ENCODE peak calls at places on chromosomes 12 and 14, in five cellular contexts. K, B, W, Z and M are unnamed samples.

GRCh38 chr14:83798421-83798820 is 1731.5 kb upstream of the FLRT2 start:
- DNase-seq in W (no peak), Z (no peak), K (no peak), B (no peak), M (no peak)

GRCh38 chr14:78245238-78245637 is 75.1 kb downstream of the NRXN3 start:
- DNase-seq in W (no peak), B (no peak), K (no peak), Z (no peak), M (no peak)

GRCh38 chr14:76810525-76810924 is 2.2 kb downstream of the ANGEL1 start:
- DNase-seq in B (no peak), K (no peak), W (no peak), Z (no peak), M (no peak)

GRCh38 chr12:104566244-104566993 is 109.7 kb downstream of the CHST11 start:
- DNase-seq in W (no peak), Z (no peak), B (no peak), K (no peak), M (no peak)

GRCh38 chr14:104542871-104543830 is 36.4 kb upstream of the C14orf180 start:
- DNase-seq in K (no peak), W (no peak), B (no peak), Z (no peak), M (no peak)

GRCh38 chr14:59189281-59189821 is 884 bp downstream of the DAAM1 start:
- DNase-seq in B (peak; percentile 45), Z (peak; percentile 34), W (no peak), K (peak; percentile 1), M (peak; percentile 25)

GRCh38 chr14:28755198-28755794 is 11.3 kb upstream of the FOXG1 start:
- DNase-seq in K (no peak), Z (no peak), W (no peak), B (no peak), M (no peak)

GRCh38 chr12:29796823-29797263 is 13.1 kb upstream of the TMTC1 start:
- DNase-seq in K (no peak), B (peak; percentile 83), W (peak; percentile 87), Z (no peak), M (peak; percentile 94)

GRCh38 chr12:103043531-103044445 is 86.3 kb downstream of the ASCL1 start:
- DNase-seq in K (no peak), B (no peak), W (no peak), Z (no peak), M (no peak)

GRCh38 chr12:101027200-101027599 is 182.8 kb downstream of the SLC5A8 start:
- DNase-seq in K (no peak), Z (no peak), W (no peak), B (no peak), M (no peak)

GRCh38 chr14:65565948-65566347 is 153.4 kb downstream of the FUT8 start:
- DNase-seq in K (peak; percentile 6), Z (no peak), W (no peak), B (no peak), M (peak; percentile 72)

GRCh38 chr12:132160671-132161045 is 16.4 kb downstream of the NOC4L start:
- DNase-seq in B (no peak), W (no peak), K (no peak), Z (peak; percentile 12), M (no peak)

GRCh38 chr14:104774453-104775072 is 21.0 kb downstream of the AKT1 start:
- DNase-seq in W (no peak), K (no peak), Z (peak; percentile 83), B (no peak), M (no peak)

GRCh38 chr12:6550294-6551062 is 5.4 kb downstream of the IFFO1 start:
- DNase-seq in B (no peak), Z (no peak), W (no peak), K (no peak), M (no peak)

GRCh38 chr14:105938959-105939358 is 412.6 kb downstream of the TMEM121 start:
- DNase-seq in Z (no peak), B (no peak), W (no peak), K (no peak), M (no peak)

GRCh38 chr12:9064201-9064814 is 51.4 kb downstream of the A2M start:
- DNase-seq in Z (peak; percentile 77), K (peak; percentile 75), B (peak; percentile 76), W (no peak), M (peak; percentile 31)

GRCh38 chr14:96626916-96627315 is 124.7 kb downstream of the PAPOLA start:
- DNase-seq in Z (no peak), B (no peak), W (no peak), K (no peak), M (no peak)

GRCh38 chr12:25347716-25348261 is 97.1 kb upstream of the KRAS start:
- DNase-seq in B (peak; percentile 84), K (peak; percentile 75), Z (no peak), W (no peak), M (peak; percentile 8)

GRCh38 chr12:1908758-1909157 is 9.7 kb downstream of the CACNA2D4 start:
- DNase-seq in Z (no peak), W (no peak), K (no peak), B (no peak), M (no peak)

GRCh38 chr12:82426586-82426985 is 68.3 kb downstream of the METTL25 start:
- DNase-seq in B (no peak), W (no peak), K (no peak), Z (no peak), M (no peak)

GRCh38 chr12:87344699-87345098 is 684.5 kb downstream of the C12orf50 start:
- DNase-seq in K (peak; percentile 4), W (no peak), Z (no peak), B (peak; percentile 11), M (peak; percentile 24)

GRCh38 chr12:46660276-46660675 is 165.5 kb downstream of the SLC38A4 start:
- DNase-seq in K (no peak), B (peak; percentile 62), W (no peak), Z (no peak), M (peak; percentile 82)

GRCh38 chr12:96402061-96402460 is 1.8 kb upstream of the CDK17 start:
- DNase-seq in B (no peak), K (no peak), Z (no peak), W (no peak), M (no peak)

GRCh38 chr12:111425655-111426054 is 19.9 kb downstream of the SH2B3 start:
- DNase-seq in K (no peak), Z (no peak), W (no peak), B (peak; percentile 62), M (no peak)

GRCh38 chr12:69354561-69355187 is 4.9 kb upstream of the YEATS4 start:
- DNase-seq in B (no peak), W (no peak), K (no peak), Z (no peak), M (peak; percentile 6)

GRCh38 chr14:96649327-96649601 is 147.1 kb downstream of the PAPOLA start:
- DNase-seq in W (no peak), K (no peak), B (no peak), Z (no peak), M (no peak)

GRCh38 chr12:11705010-11705409 is 55.5 kb downstream of the ETV6 start:
- DNase-seq in B (peak; percentile 95), W (peak; percentile 77), K (peak; percentile 54), Z (no peak), M (peak; percentile 99)

GRCh38 chr12:109653896-109654295 is 59.7 kb upstream of the FAM222A start:
- DNase-seq in B (no peak), Z (no peak), W (no peak), K (no peak), M (no peak)

GRCh38 chr12:55705802-55706402 is 1.8 kb downstream of the ITGA7 start:
- DNase-seq in K (peak; percentile 27), B (no peak), Z (no peak), W (no peak), M (no peak)

GRCh38 chr12:108839011-108839889 is 18.1 kb downstream of the SSH1 start:
- DNase-seq in K (no peak), W (no peak), B (no peak), Z (no peak), M (peak; percentile 94)

GRCh38 chr14:79161576-79161975 is 991.4 kb downstream of the NRXN3 start:
- DNase-seq in K (peak; percentile 3), Z (no peak), W (peak; percentile 3), B (peak; percentile 65), M (peak; percentile 9)

GRCh38 chr12:54383041-54383609 is 1.4 kb downstream of the ZNF385A start:
- DNase-seq in B (peak; percentile 99), W (peak; percentile 70), K (peak; percentile 83), Z (no peak), M (peak; percentile 70)

GRCh38 chr14:26444745-26445144 is 153.1 kb downstream of the NOVA1 start:
- DNase-seq in W (no peak), K (no peak), B (peak; percentile 53), Z (no peak), M (peak; percentile 31)

GRCh38 chr12:41795910-41796309 is 348.8 kb downstream of the GXYLT1 start:
- DNase-seq in Z (no peak), W (no peak), K (peak; percentile 16), B (no peak), M (no peak)

GRCh38 chr12:63804746-63805145 is 25.0 kb downstream of the RXYLT1 start:
- DNase-seq in K (no peak), B (no peak), Z (no peak), W (no peak), M (no peak)

GRCh38 chr12:63805704-63806672 is 26.3 kb downstream of the RXYLT1 start:
- DNase-seq in Z (no peak), K (peak; percentile 91), B (no peak), W (no peak), M (no peak)

DNA sequence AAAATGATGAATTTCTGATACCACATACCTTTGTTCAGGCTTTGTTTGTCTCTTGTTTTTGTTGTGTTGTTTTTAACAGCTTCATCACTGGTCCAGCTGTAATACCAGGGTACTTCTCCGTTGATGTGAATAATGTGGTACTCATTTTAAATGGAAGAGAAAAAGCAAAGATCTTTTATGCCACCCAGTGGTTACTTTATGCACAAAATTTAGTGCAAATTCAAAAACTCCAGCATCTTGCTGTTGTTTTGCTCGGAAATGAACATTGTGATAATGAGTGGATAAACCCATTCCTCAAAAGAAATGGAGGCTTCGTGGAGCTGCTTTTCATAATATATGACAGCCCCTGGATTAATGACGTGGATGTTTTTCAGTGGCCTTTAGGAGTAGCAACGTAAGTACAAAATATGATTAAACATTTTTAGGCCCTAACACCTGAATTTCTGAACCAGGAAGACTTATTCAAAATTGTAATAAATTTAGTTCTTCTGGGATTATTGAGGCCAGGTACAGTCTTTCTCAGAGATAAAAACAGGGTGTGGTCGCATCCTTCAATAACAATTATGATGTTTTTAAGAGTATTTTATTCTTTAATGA is 22.4 kb downstream of the RXYLT1 start:
- DNase-seq in W (no peak), K (peak; percentile 53), Z (no peak), B (peak; percentile 24), M (peak; percentile 56)
- TF ChIP-seq CTCF in W (peak; percentile 71), K (peak; percentile 78), Z (peak; percentile 35), B (peak; percentile 37), M (peak; percentile 57)

GRCh38 chr12:130965214-130965613 is 11.5 kb downstream of the ADGRD1 start:
- DNase-seq in B (no peak), Z (no peak), K (no peak), W (no peak), M (peak; percentile 12)
- H3K4me3 ChIP-seq in B (no peak overlapping the region), Z (no peak overlapping the region), K (no peak overlapping the region), W (no peak overlapping the region), M (no peak overlapping the region)

GRCh38 chr12:124105546-124105945 is 132.5 kb downstream of the ZNF664 start:
- DNase-seq in K (no peak), B (no peak), W (no peak), Z (no peak), M (no peak)
- TF ChIP-seq CTCF in K (no peak), B (no peak), W (no peak), Z (no peak), M (no peak)

GRCh38 chr14:21106191-21106505 is 5.3 kb downstream of the TMEM253 start:
- DNase-seq in K (peak; percentile 41), B (peak; percentile 82), W (no peak), Z (no peak), M (peak; percentile 49)
- H3K4me3 ChIP-seq in K (peak overlapping the region; percentile 10), B (no peak overlapping the region), W (no peak overlapping the region), Z (no peak overlapping the region), M (no peak overlapping the region)